ENCODE peak calls at places on chromosomes 7 and 10, in four cellular contexts. One of them, this sample, is unnamed.

GRCh38 chr10:21499580-21499909 is 25.9 kb downstream of the SKIDA1 start:
- DNase-seq in cardiac fibroblast: no peak
- DNase-seq in progenitor cell of endocrine pancreas: no peak
- DNase-seq in fibroblast of pulmonary artery: no peak
- DNase-seq in this sample: no peak

GRCh38 chr10:124647421-124648130 is 96.6 kb downstream of the FAM53B start:
- DNase-seq in cardiac fibroblast: peak
- DNase-seq in progenitor cell of endocrine pancreas: no peak
- DNase-seq in fibroblast of pulmonary artery: peak
- DNase-seq in this sample: no peak

GRCh38 chr10:69631566-69631965 is 1.5 kb downstream of the FAM241B start:
- DNase-seq in cardiac fibroblast: no peak
- DNase-seq in progenitor cell of endocrine pancreas: no peak
- DNase-seq in fibroblast of pulmonary artery: no peak
- DNase-seq in this sample: no peak

GRCh38 chr10:74991435-74991834 is 120.0 kb upstream of the SAMD8 start:
- DNase-seq in cardiac fibroblast: peak
- DNase-seq in progenitor cell of endocrine pancreas: no peak
- DNase-seq in fibroblast of pulmonary artery: peak
- DNase-seq in this sample: no peak

GRCh38 chr10:85902046-85902445 is 464.5 kb downstream of the GRID1 start:
- DNase-seq in cardiac fibroblast: no peak
- DNase-seq in progenitor cell of endocrine pancreas: no peak
- DNase-seq in fibroblast of pulmonary artery: peak
- DNase-seq in this sample: no peak

GRCh38 chr10:13890617-13891541 is 304.1 kb downstream of the PRPF18 start:
- DNase-seq in cardiac fibroblast: peak
- DNase-seq in progenitor cell of endocrine pancreas: no peak
- DNase-seq in fibroblast of pulmonary artery: peak
- DNase-seq in this sample: no peak

GRCh38 chr7:75795831-75796285 is 17.7 kb downstream of the CCL24 start:
- DNase-seq in cardiac fibroblast: peak
- DNase-seq in progenitor cell of endocrine pancreas: no peak
- DNase-seq in fibroblast of pulmonary artery: no peak
- DNase-seq in this sample: no peak

GRCh38 chr10:122019414-122019975 is 30.5 kb downstream of the TACC2 start:
- DNase-seq in cardiac fibroblast: no peak
- DNase-seq in progenitor cell of endocrine pancreas: no peak
- DNase-seq in fibroblast of pulmonary artery: no peak
- DNase-seq in this sample: no peak

GRCh38 chr10:118543714-118544400 is 51.6 kb downstream of the PRLHR start:
- DNase-seq in cardiac fibroblast: peak
- DNase-seq in progenitor cell of endocrine pancreas: peak
- DNase-seq in fibroblast of pulmonary artery: peak
- DNase-seq in this sample: no peak

GRCh38 chr7:26440253-26440992 is 148.8 kb downstream of the SNX10 start:
- DNase-seq in cardiac fibroblast: no peak
- DNase-seq in progenitor cell of endocrine pancreas: no peak
- DNase-seq in fibroblast of pulmonary artery: no peak
- DNase-seq in this sample: no peak

GRCh38 chr10:72879245-72879644 is 14.3 kb upstream of the OIT3 start:
- DNase-seq in cardiac fibroblast: no peak
- DNase-seq in progenitor cell of endocrine pancreas: no peak
- DNase-seq in fibroblast of pulmonary artery: no peak
- DNase-seq in this sample: no peak

GRCh38 chr10:96833220-96834001 is 1.3 kb downstream of the LCOR start:
- DNase-seq in cardiac fibroblast: peak
- DNase-seq in progenitor cell of endocrine pancreas: no peak
- DNase-seq in fibroblast of pulmonary artery: peak
- DNase-seq in this sample: no peak

GRCh38 chr7:127809285-127809702 is 157.3 kb downstream of the SND1 start:
- DNase-seq in cardiac fibroblast: no peak
- DNase-seq in progenitor cell of endocrine pancreas: no peak
- DNase-seq in fibroblast of pulmonary artery: peak
- DNase-seq in this sample: no peak

GRCh38 chr10:8331387-8331786 is 276.9 kb downstream of the GATA3 start:
- DNase-seq in cardiac fibroblast: no peak
- DNase-seq in progenitor cell of endocrine pancreas: no peak
- DNase-seq in fibroblast of pulmonary artery: no peak
- DNase-seq in this sample: no peak

GRCh38 chr10:24973163-24973562 is 20.8 kb upstream of the PRTFDC1 start:
- DNase-seq in cardiac fibroblast: no peak
- DNase-seq in progenitor cell of endocrine pancreas: no peak
- DNase-seq in fibroblast of pulmonary artery: no peak
- DNase-seq in this sample: no peak

GRCh38 chr7:134744569-134744968 is 34.9 kb upstream of the CALD1 start:
- DNase-seq in cardiac fibroblast: no peak
- DNase-seq in progenitor cell of endocrine pancreas: no peak
- DNase-seq in fibroblast of pulmonary artery: no peak
- DNase-seq in this sample: no peak

GRCh38 chr7:104552102-104552501 is 223.7 kb downstream of the LHFPL3 start:
- DNase-seq in cardiac fibroblast: peak
- DNase-seq in progenitor cell of endocrine pancreas: peak
- DNase-seq in fibroblast of pulmonary artery: peak
- DNase-seq in this sample: no peak

GRCh38 chr10:70174058-70174741 is 3.9 kb upstream of the SAR1A start:
- DNase-seq in cardiac fibroblast: no peak
- DNase-seq in progenitor cell of endocrine pancreas: no peak
- DNase-seq in fibroblast of pulmonary artery: no peak
- DNase-seq in this sample: no peak

GRCh38 chr7:25083201-25083600 is 41.9 kb downstream of the CYCS start:
- DNase-seq in cardiac fibroblast: no peak
- DNase-seq in progenitor cell of endocrine pancreas: no peak
- DNase-seq in fibroblast of pulmonary artery: no peak
- DNase-seq in this sample: no peak

DNA sequence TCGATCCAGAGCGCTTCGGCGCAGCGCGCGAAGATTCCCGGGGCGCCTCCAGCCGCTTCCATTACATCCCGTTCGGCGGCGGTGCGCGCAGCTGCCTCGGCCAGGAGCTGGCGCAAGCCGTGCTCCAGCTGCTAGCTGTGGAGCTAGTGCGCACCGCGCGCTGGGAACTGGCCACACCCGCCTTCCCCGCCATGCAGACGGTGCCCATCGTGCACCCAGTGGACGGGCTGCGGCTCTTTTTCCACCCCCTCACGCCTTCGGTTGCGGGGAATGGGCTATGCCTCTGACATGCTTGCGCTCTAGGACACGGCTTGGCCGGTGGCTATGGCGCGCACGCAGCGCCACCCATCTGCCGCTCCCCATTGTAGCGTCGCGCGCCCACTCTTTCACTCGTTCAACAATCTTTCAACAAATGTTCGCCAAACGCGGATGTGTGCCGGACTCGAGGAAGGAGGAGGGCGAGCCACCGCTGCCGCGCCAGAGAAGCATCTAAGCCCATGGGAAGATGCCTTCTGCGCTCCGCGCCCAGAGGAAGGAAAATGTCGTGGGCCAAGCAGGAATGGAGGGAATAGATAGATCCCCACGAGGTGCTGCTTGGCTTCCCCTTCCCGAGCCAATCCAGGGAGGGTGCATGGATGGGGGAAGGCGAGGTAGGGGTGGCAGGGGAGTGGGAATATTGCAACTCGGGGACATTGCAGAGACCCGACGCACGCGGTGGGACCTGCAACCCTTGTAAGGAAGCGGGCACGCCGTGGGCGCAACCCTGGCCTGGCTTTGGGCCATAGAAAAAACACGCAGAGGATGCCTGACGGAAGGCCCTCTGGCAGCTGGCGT is 5.1 kb upstream of the CYP26A1 start:
- DNase-seq in cardiac fibroblast: peak
- DNase-seq in progenitor cell of endocrine pancreas: no peak
- DNase-seq in fibroblast of pulmonary artery: no peak
- DNase-seq in this sample: no peak
- TF ChIP-seq CTCF in cardiac fibroblast: no peak
- TF ChIP-seq CTCF in progenitor cell of endocrine pancreas: no peak
- TF ChIP-seq CTCF in fibroblast of pulmonary artery: no peak
- TF ChIP-seq CTCF in this sample: no peak

GRCh38 chr7:82732677-82733076 is 289.1 kb upstream of the CACNA2D1 start:
- DNase-seq in cardiac fibroblast: no peak
- DNase-seq in progenitor cell of endocrine pancreas: no peak
- DNase-seq in fibroblast of pulmonary artery: no peak
- DNase-seq in this sample: no peak

GRCh38 chr7:82726038-82726800 is 282.6 kb upstream of the CACNA2D1 start:
- DNase-seq in cardiac fibroblast: no peak
- DNase-seq in progenitor cell of endocrine pancreas: no peak
- DNase-seq in fibroblast of pulmonary artery: no peak
- DNase-seq in this sample: no peak

GRCh38 chr7:82723411-82723810 is 279.8 kb upstream of the CACNA2D1 start:
- DNase-seq in cardiac fibroblast: no peak
- DNase-seq in progenitor cell of endocrine pancreas: no peak
- DNase-seq in fibroblast of pulmonary artery: no peak
- DNase-seq in this sample: no peak

DNA sequence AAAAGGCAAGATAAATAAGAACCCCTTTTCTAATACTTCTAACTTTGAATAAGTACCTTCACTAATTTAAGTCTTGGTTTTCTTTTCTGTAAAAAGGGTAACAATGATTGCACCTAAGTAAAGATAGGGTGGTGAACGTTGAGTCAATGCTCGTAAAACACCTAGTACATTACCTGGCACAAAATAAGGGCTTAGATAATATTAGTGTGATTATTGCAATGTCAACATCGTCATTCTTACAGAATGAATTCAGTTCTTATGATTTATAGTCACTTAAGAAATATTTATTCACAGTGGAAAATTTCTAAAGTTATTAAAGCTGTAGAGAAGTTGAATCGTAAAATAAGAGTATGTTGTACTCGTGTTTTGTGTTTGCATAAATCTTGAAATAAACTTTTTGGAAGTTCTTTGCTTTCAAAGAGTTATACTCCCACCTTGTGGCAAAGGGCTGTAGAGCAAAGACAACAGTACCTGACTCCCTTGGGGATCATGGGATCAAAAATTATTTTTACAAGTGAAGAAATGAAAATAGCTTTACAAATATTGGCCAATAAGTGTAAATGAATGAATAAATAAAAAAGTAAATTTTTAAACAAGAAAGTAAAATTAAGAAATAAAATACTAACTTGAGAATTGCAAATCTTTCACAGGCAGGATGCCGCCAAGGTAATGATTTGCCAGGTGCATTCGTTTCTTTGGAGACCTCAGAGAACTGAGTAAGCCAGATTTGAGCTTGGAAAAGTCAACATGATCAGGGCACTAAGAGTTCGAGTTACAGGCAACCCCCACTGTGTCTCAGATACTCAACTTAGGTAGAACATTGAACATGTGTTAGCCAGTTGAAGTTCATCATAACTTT is 285.8 kb upstream of the CACNA2D1 start:
- DNase-seq in cardiac fibroblast: peak
- DNase-seq in progenitor cell of endocrine pancreas: no peak
- DNase-seq in fibroblast of pulmonary artery: peak
- DNase-seq in this sample: no peak
- TF ChIP-seq CTCF in cardiac fibroblast: peak
- TF ChIP-seq CTCF in progenitor cell of endocrine pancreas: peak
- TF ChIP-seq CTCF in fibroblast of pulmonary artery: peak
- TF ChIP-seq CTCF in this sample: no peak

DNA sequence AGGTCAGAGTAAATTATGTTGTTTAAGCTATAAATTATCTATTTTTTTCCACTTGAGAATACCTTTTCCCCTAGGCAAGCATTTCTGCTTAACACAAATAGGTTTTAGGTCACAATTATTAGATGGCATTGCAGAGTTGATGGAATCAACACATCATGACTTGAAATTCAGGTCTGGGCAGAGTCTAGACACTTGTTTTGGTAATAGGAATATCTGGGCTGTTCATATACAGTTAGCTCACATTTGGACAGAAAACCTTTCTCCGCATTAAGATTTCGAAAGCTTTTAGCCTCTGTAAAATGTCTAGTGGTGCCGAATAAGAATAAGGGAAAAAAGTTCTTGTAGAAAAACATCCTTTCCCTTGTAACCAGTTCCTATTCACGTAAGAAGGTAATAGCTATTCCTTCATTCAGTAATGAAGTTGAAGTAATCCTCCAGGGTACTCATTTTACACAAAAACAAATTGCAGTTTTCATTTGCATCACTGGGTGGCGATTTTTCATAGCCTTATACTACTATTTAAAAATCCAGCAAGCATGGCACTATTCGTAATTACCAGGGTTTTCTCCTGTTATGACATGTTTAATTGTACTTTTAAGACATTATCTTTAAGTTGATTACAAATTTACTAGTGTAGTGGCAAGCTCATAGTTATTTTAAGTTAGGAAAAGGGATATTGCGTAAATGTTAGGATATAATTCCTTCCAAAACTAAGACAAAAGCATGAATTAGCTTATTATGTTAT is 37.0 kb downstream of the RPA3 start:
- DNase-seq in cardiac fibroblast: peak
- DNase-seq in progenitor cell of endocrine pancreas: no peak
- DNase-seq in fibroblast of pulmonary artery: peak
- DNase-seq in this sample: no peak
- TF ChIP-seq CTCF in cardiac fibroblast: peak
- TF ChIP-seq CTCF in progenitor cell of endocrine pancreas: peak
- TF ChIP-seq CTCF in fibroblast of pulmonary artery: peak
- TF ChIP-seq CTCF in this sample: no peak

GRCh38 chr10:50988792-50989191 is 85.5 kb upstream of the PRKG1 start:
- DNase-seq in cardiac fibroblast: peak
- DNase-seq in progenitor cell of endocrine pancreas: no peak
- DNase-seq in fibroblast of pulmonary artery: peak
- DNase-seq in this sample: no peak
- TF ChIP-seq CTCF in cardiac fibroblast: peak
- TF ChIP-seq CTCF in progenitor cell of endocrine pancreas: peak
- TF ChIP-seq CTCF in fibroblast of pulmonary artery: peak
- TF ChIP-seq CTCF in this sample: no peak

This sample was measured in activated B cell treated with CpG ODN at 0.5 μM for 24 hours.